ENCODE peak calls at places on chromosomes 5 and 9, in eight cellular contexts. One of them, this sample, is unnamed.

GRCh38 chr9:12813960-12814876 is 39.4 kb downstream of the LURAP1L start:
- DNase-seq in cardiac fibroblast: peak; percentile 95
- DNase-seq in body of pancreas: peak; percentile 81
- DNase-seq in H1: no peak
- DNase-seq in choroid plexus epithelial cell: peak; percentile 99
- DNase-seq in CD8-positive, alpha-beta T cell: no peak
- DNase-seq in LNCaP clone FGC: peak; percentile 76
- DNase-seq in AG04449: peak; percentile 98
- DNase-seq in this sample: peak; percentile 99

GRCh38 chr5:67815455-67816391 is 399.8 kb upstream of the PIK3R1 start:
- DNase-seq in CD8-positive, alpha-beta T cell: no peak
- DNase-seq in choroid plexus epithelial cell: peak; percentile 17
- DNase-seq in LNCaP clone FGC: peak; percentile 14
- DNase-seq in H1: no peak
- DNase-seq in cardiac fibroblast: peak; percentile 15
- DNase-seq in AG04449: no peak
- DNase-seq in body of pancreas: peak; percentile 35
- DNase-seq in this sample: peak; percentile 41

GRCh38 chr5:482506-482905 is 39.5 kb downstream of the EXOC3 start:
- DNase-seq in cardiac fibroblast: no peak
- DNase-seq in H1: no peak
- DNase-seq in AG04449: no peak
- DNase-seq in CD8-positive, alpha-beta T cell: no peak
- DNase-seq in LNCaP clone FGC: no peak
- DNase-seq in choroid plexus epithelial cell: no peak
- DNase-seq in body of pancreas: no peak
- DNase-seq in this sample: no peak

GRCh38 chr5:16540421-16540820 is 74.8 kb upstream of the ZNF622 start:
- DNase-seq in body of pancreas: no peak
- DNase-seq in choroid plexus epithelial cell: peak; percentile 74
- DNase-seq in LNCaP clone FGC: no peak
- DNase-seq in H1: no peak
- DNase-seq in cardiac fibroblast: peak; percentile 5
- DNase-seq in AG04449: peak; percentile 69
- DNase-seq in CD8-positive, alpha-beta T cell: no peak
- DNase-seq in this sample: peak; percentile 87

GRCh38 chr9:127871531-127871930 is 5.9 kb downstream of the AK1 start:
- DNase-seq in body of pancreas: no peak
- DNase-seq in cardiac fibroblast: no peak
- DNase-seq in H1: no peak
- DNase-seq in LNCaP clone FGC: no peak
- DNase-seq in CD8-positive, alpha-beta T cell: no peak
- DNase-seq in choroid plexus epithelial cell: no peak
- DNase-seq in AG04449: no peak
- DNase-seq in this sample: no peak

GRCh38 chr5:78320461-78320860 is 26.0 kb upstream of the AP3B1 start:
- DNase-seq in AG04449: peak; percentile 16
- DNase-seq in choroid plexus epithelial cell: peak; percentile 74
- DNase-seq in cardiac fibroblast: peak; percentile 68
- DNase-seq in H1: no peak
- DNase-seq in body of pancreas: no peak
- DNase-seq in CD8-positive, alpha-beta T cell: no peak
- DNase-seq in LNCaP clone FGC: peak; percentile 10
- DNase-seq in this sample: peak; percentile 42

GRCh38 chr9:7901676-7902075 is 102.1 kb upstream of the DMAC1 start:
- DNase-seq in AG04449: no peak
- DNase-seq in CD8-positive, alpha-beta T cell: no peak
- DNase-seq in LNCaP clone FGC: no peak
- DNase-seq in H1: no peak
- DNase-seq in choroid plexus epithelial cell: peak; percentile 9
- DNase-seq in cardiac fibroblast: peak; percentile 19
- DNase-seq in body of pancreas: no peak
- DNase-seq in this sample: no peak

GRCh38 chr5:10557747-10558295 is 6.0 kb upstream of the ANKRD33B start:
- DNase-seq in choroid plexus epithelial cell: no peak
- DNase-seq in cardiac fibroblast: no peak
- DNase-seq in AG04449: no peak
- DNase-seq in CD8-positive, alpha-beta T cell: no peak
- DNase-seq in body of pancreas: no peak
- DNase-seq in LNCaP clone FGC: no peak
- DNase-seq in H1: no peak
- DNase-seq in this sample: peak; percentile 69

GRCh38 chr5:77379558-77380061 is 112.5 kb downstream of the WDR41 start:
- DNase-seq in body of pancreas: no peak
- DNase-seq in H1: no peak
- DNase-seq in cardiac fibroblast: no peak
- DNase-seq in choroid plexus epithelial cell: no peak
- DNase-seq in CD8-positive, alpha-beta T cell: no peak
- DNase-seq in AG04449: no peak
- DNase-seq in LNCaP clone FGC: no peak
- DNase-seq in this sample: no peak

GRCh38 chr9:129863059-129863690 is 27.9 kb downstream of the USP20 start:
- DNase-seq in AG04449: no peak
- DNase-seq in choroid plexus epithelial cell: peak; percentile 89
- DNase-seq in LNCaP clone FGC: no peak
- DNase-seq in body of pancreas: no peak
- DNase-seq in cardiac fibroblast: peak; percentile 89
- DNase-seq in H1: no peak
- DNase-seq in CD8-positive, alpha-beta T cell: peak; percentile 65
- DNase-seq in this sample: peak; percentile 61

GRCh38 chr5:55450050-55450765 is 84.6 kb downstream of the PLPP1 start:
- DNase-seq in H1: no peak
- DNase-seq in choroid plexus epithelial cell: peak; percentile 67
- DNase-seq in CD8-positive, alpha-beta T cell: no peak
- DNase-seq in AG04449: no peak
- DNase-seq in cardiac fibroblast: peak; percentile 32
- DNase-seq in body of pancreas: no peak
- DNase-seq in LNCaP clone FGC: no peak
- DNase-seq in this sample: peak; percentile 59

GRCh38 chr9:88583901-88584596 is 49.1 kb downstream of the NXNL2 start:
- DNase-seq in cardiac fibroblast: peak; percentile 72
- DNase-seq in H1: no peak
- DNase-seq in choroid plexus epithelial cell: peak; percentile 75
- DNase-seq in CD8-positive, alpha-beta T cell: no peak
- DNase-seq in AG04449: peak; percentile 21
- DNase-seq in body of pancreas: no peak
- DNase-seq in LNCaP clone FGC: no peak
- DNase-seq in this sample: peak; percentile 75

GRCh38 chr5:73853091-73853490 is 227.1 kb downstream of the ARHGEF28 start:
- DNase-seq in cardiac fibroblast: no peak
- DNase-seq in AG04449: peak; percentile 14
- DNase-seq in choroid plexus epithelial cell: peak; percentile 41
- DNase-seq in body of pancreas: no peak
- DNase-seq in CD8-positive, alpha-beta T cell: no peak
- DNase-seq in LNCaP clone FGC: no peak
- DNase-seq in H1: no peak
- DNase-seq in this sample: peak; percentile 80

GRCh38 chr9:136614372-136614922 is 48.3 kb upstream of the EGFL7 start:
- DNase-seq in H1: no peak
- DNase-seq in LNCaP clone FGC: no peak
- DNase-seq in CD8-positive, alpha-beta T cell: no peak
- DNase-seq in AG04449: no peak
- DNase-seq in body of pancreas: no peak
- DNase-seq in choroid plexus epithelial cell: peak; percentile 64
- DNase-seq in cardiac fibroblast: peak; percentile 91
- DNase-seq in this sample: peak; percentile 43

GRCh38 chr9:30065888-30066287 is 2318.6 kb upstream of the ACO1 start:
- DNase-seq in H1: no peak
- DNase-seq in cardiac fibroblast: no peak
- DNase-seq in choroid plexus epithelial cell: peak; percentile 0
- DNase-seq in AG04449: no peak
- DNase-seq in CD8-positive, alpha-beta T cell: no peak
- DNase-seq in LNCaP clone FGC: peak; percentile 23
- DNase-seq in body of pancreas: no peak
- DNase-seq in this sample: no peak

GRCh38 chr5:31781772-31782171 is 142.8 kb downstream of the PDZD2 start:
- DNase-seq in cardiac fibroblast: no peak
- DNase-seq in choroid plexus epithelial cell: peak; percentile 4
- DNase-seq in H1: no peak
- DNase-seq in AG04449: no peak
- DNase-seq in body of pancreas: no peak
- DNase-seq in LNCaP clone FGC: no peak
- DNase-seq in CD8-positive, alpha-beta T cell: no peak
- DNase-seq in this sample: no peak

GRCh38 chr5:61313960-61314681 is 17.9 kb upstream of the ZSWIM6 start:
- DNase-seq in AG04449: peak; percentile 79
- DNase-seq in cardiac fibroblast: peak; percentile 87
- DNase-seq in H1: no peak
- DNase-seq in body of pancreas: no peak
- DNase-seq in choroid plexus epithelial cell: peak; percentile 92
- DNase-seq in CD8-positive, alpha-beta T cell: no peak
- DNase-seq in LNCaP clone FGC: no peak
- DNase-seq in this sample: peak; percentile 85

GRCh38 chr5:16656561-16657191 is 39.9 kb upstream of the RETREG1 start:
- DNase-seq in body of pancreas: no peak
- DNase-seq in LNCaP clone FGC: no peak
- DNase-seq in H1: no peak
- DNase-seq in choroid plexus epithelial cell: peak; percentile 56
- DNase-seq in cardiac fibroblast: peak; percentile 71
- DNase-seq in AG04449: no peak
- DNase-seq in CD8-positive, alpha-beta T cell: no peak
- DNase-seq in this sample: peak; percentile 83

GRCh38 chr5:93596676-93597441 is 13.8 kb downstream of the NR2F1 start:
- DNase-seq in AG04449: no peak
- DNase-seq in cardiac fibroblast: no peak
- DNase-seq in H1: no peak
- DNase-seq in CD8-positive, alpha-beta T cell: no peak
- DNase-seq in LNCaP clone FGC: no peak
- DNase-seq in body of pancreas: no peak
- DNase-seq in choroid plexus epithelial cell: peak; percentile 52
- DNase-seq in this sample: no peak
- TF ChIP-seq CTCF in AG04449: no peak
- TF ChIP-seq CTCF in cardiac fibroblast: no peak
- TF ChIP-seq CTCF in H1: peak; percentile 49
- TF ChIP-seq CTCF in CD8-positive, alpha-beta T cell: no peak
- TF ChIP-seq CTCF in LNCaP clone FGC: no peak
- TF ChIP-seq CTCF in body of pancreas: no peak
- TF ChIP-seq CTCF in choroid plexus epithelial cell: peak; percentile 35
- TF ChIP-seq CTCF in this sample: no peak

DNA sequence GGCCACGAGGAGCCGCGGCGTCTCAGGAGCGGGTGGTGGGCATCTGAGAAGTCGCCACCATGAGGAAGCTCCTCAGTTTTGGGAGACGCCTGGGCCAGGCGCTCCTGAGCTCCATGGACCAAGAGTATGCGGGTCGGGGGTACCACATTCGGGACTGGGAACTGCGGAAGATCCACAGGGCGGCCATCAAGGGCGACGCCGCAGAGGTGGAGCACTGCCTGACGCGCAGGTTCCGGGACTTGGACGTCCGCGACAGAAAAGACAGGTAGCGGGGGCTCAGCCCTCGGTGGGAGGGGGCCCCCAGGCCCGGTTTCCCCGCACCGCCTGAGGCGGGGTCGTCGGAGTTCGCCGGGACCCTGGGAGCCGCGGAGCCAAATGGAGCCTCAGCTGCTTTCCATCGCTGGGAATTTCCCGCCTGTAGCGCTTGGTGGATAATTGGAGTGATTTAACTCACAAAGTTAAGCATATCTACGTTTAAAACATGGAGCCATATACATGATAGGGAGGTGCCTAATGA is 438 bp downstream of the ANKRD18B start:
- DNase-seq in body of pancreas: no peak
- DNase-seq in cardiac fibroblast: no peak
- DNase-seq in choroid plexus epithelial cell: no peak
- DNase-seq in CD8-positive, alpha-beta T cell: no peak
- DNase-seq in AG04449: no peak
- DNase-seq in H1: no peak
- DNase-seq in LNCaP clone FGC: no peak
- DNase-seq in this sample: no peak
- H3K4me3 ChIP-seq in body of pancreas: no peak overlapping the region
- H3K4me3 ChIP-seq in cardiac fibroblast: peak overlapping the region; percentile 51
- H3K4me3 ChIP-seq in choroid plexus epithelial cell: peak overlapping the region; percentile 53
- H3K4me3 ChIP-seq in CD8-positive, alpha-beta T cell: peak overlapping the region; percentile 48
- H3K4me3 ChIP-seq in AG04449: peak overlapping the region; percentile 64
- H3K4me3 ChIP-seq in H1: peak overlapping the region; percentile 76
- H3K4me3 ChIP-seq in LNCaP clone FGC: no peak overlapping the region
- H3K4me3 ChIP-seq in this sample: peak overlapping the region; percentile 45

DNA sequence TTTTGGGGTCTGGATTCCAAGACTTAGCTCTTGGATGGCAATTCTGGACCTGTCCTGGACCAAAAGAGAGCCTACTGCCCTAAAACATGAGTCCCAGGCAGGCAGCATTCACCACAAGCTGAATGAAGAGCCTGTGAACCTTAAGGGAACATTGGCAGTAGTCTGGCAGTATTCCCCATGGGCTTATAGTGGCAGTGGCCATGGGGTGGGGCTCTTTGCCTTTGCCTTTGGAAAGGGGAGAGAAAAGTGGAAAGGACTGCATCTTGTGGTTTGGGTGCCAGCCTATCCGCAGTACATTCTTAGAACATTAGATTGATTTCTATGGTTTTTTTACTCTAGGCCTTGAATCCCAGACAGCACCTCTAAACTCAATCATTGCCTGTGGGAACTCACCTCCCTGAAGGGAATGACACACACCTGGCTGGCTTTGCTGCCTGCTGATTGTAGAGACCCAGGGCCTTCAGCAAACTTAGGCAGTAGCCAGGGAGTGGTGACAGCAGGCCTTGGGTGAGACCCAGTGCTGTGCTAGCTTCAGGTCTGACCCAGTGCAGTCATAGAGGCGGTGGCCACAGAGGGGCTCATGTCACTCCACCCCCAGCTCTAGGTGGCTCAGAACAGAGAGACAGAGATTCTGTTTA is 216.3 kb downstream of the CETN3 start:
- DNase-seq in H1: no peak
- DNase-seq in cardiac fibroblast: no peak
- DNase-seq in LNCaP clone FGC: no peak
- DNase-seq in CD8-positive, alpha-beta T cell: no peak
- DNase-seq in body of pancreas: peak; percentile 19
- DNase-seq in AG04449: no peak
- DNase-seq in choroid plexus epithelial cell: no peak
- DNase-seq in this sample: no peak
- TF ChIP-seq CTCF in H1: peak; percentile 31
- TF ChIP-seq CTCF in cardiac fibroblast: no peak
- TF ChIP-seq CTCF in LNCaP clone FGC: no peak
- TF ChIP-seq CTCF in CD8-positive, alpha-beta T cell: no peak
- TF ChIP-seq CTCF in body of pancreas: no peak
- TF ChIP-seq CTCF in AG04449: no peak
- TF ChIP-seq CTCF in choroid plexus epithelial cell: no peak
- TF ChIP-seq CTCF in this sample: no peak

GRCh38 chr5:44932922-44933585 is 124.3 kb downstream of the MRPS30 start:
- DNase-seq in CD8-positive, alpha-beta T cell: no peak
- DNase-seq in AG04449: no peak
- DNase-seq in choroid plexus epithelial cell: no peak
- DNase-seq in cardiac fibroblast: no peak
- DNase-seq in H1: no peak
- DNase-seq in body of pancreas: no peak
- DNase-seq in LNCaP clone FGC: no peak
- DNase-seq in this sample: no peak
- H3K4me3 ChIP-seq in CD8-positive, alpha-beta T cell: no peak overlapping the region
- H3K4me3 ChIP-seq in AG04449: no peak overlapping the region
- H3K4me3 ChIP-seq in choroid plexus epithelial cell: no peak overlapping the region
- H3K4me3 ChIP-seq in cardiac fibroblast: no peak overlapping the region
- H3K4me3 ChIP-seq in H1: no peak overlapping the region
- H3K4me3 ChIP-seq in body of pancreas: no peak overlapping the region
- H3K4me3 ChIP-seq in LNCaP clone FGC: no peak overlapping the region
- H3K4me3 ChIP-seq in this sample: no peak overlapping the region

GRCh38 chr9:97500263-97500662 is 1.2 kb upstream of the TMOD1 start:
- DNase-seq in H1: no peak
- DNase-seq in body of pancreas: no peak
- DNase-seq in cardiac fibroblast: no peak
- DNase-seq in choroid plexus epithelial cell: no peak
- DNase-seq in AG04449: no peak
- DNase-seq in LNCaP clone FGC: no peak
- DNase-seq in CD8-positive, alpha-beta T cell: no peak
- DNase-seq in this sample: no peak
- TF ChIP-seq CTCF in H1: no peak
- TF ChIP-seq CTCF in body of pancreas: no peak
- TF ChIP-seq CTCF in cardiac fibroblast: no peak
- TF ChIP-seq CTCF in choroid plexus epithelial cell: no peak
- TF ChIP-seq CTCF in AG04449: no peak
- TF ChIP-seq CTCF in LNCaP clone FGC: no peak
- TF ChIP-seq CTCF in CD8-positive, alpha-beta T cell: no peak
- TF ChIP-seq CTCF in this sample: no peak

This sample was measured in AG10803.